ENCODE peak calls at places on chromosomes 5 and 9, in ten cellular contexts. Q, Y, N, T, U, O, V, W, H and R are unnamed samples.

GRCh38 chr5:92838253-92838652 is 742.8 kb downstream of the NR2F1-AS1 start:
- DNase-seq in H (peak), T (peak), W (peak), U (no peak), V (no peak), N (no peak), Q (no peak), O (no peak), Y (no peak), R (no peak)

GRCh38 chr5:61731946-61732314 is 399.9 kb downstream of the ZSWIM6 start:
- DNase-seq in Y (no peak), Q (no peak), N (no peak), O (no peak), W (no peak), U (no peak), T (no peak), V (no peak), H (no peak), R (no peak)

GRCh38 chr5:163504091-163504931 is 1.1 kb upstream of the MAT2B start:
- DNase-seq in U (no peak), N (peak), W (peak), V (no peak), T (peak), Q (no peak), Y (peak), H (peak), O (peak), R (peak)

GRCh38 chr9:127170652-127171051 is 48.2 kb upstream of the ANGPTL2 start:
- DNase-seq in Q (no peak), T (no peak), V (no peak), U (peak), H (no peak), N (no peak), Y (peak), O (no peak), W (no peak), R (no peak)

GRCh38 chr5:123856736-123857135 is 344.8 kb downstream of the CSNK1G3 start:
- DNase-seq in O (no peak), T (no peak), N (no peak), H (no peak), Y (no peak), U (no peak), V (no peak), Q (no peak), W (no peak), R (no peak)

GRCh38 chr5:135426102-135427082 is 20.8 kb downstream of the DCANP1 start:
- DNase-seq in N (no peak), O (no peak), U (no peak), Y (no peak), V (no peak), Q (no peak), H (peak), T (peak), W (peak), R (no peak)

GRCh38 chr5:169268019-169268418 is 32.9 kb downstream of the SLIT3 start:
- DNase-seq in Q (no peak), Y (peak), U (no peak), N (no peak), V (no peak), T (no peak), O (no peak), H (no peak), W (peak), R (no peak)

GRCh38 chr5:150645070-150645700 is 4.7 kb downstream of the SYNPO start:
- DNase-seq in V (no peak), N (no peak), H (peak), Q (no peak), T (peak), W (peak), O (no peak), U (peak), Y (no peak), R (peak)

GRCh38 chr5:107455111-107455544 is 215.6 kb downstream of the EFNA5 start:
- DNase-seq in T (peak), H (peak), O (no peak), W (peak), V (no peak), U (no peak), Q (no peak), Y (no peak), N (no peak), R (no peak)

GRCh38 chr9:89654025-89654662 is 49.3 kb downstream of the GADD45G start:
- DNase-seq in H (no peak), Q (no peak), O (no peak), Y (peak), T (no peak), N (no peak), V (no peak), W (no peak), U (no peak), R (no peak)

GRCh38 chr5:8829322-8830029 is 716.4 kb downstream of the SEMA5A start:
- DNase-seq in H (peak), U (no peak), Y (no peak), Q (no peak), W (peak), O (no peak), N (no peak), V (no peak), T (peak), R (no peak)